ENCODE peak calls at places on chromosomes 13 and 19, in four cellular contexts. T is upper lobe of right lung, G is heart left ventricle, F is uterus. B is an unnamed sample. For H3K36me3, the result is how much of the 10 kb centered on the place peaks cover.

GRCh38 chr19:10784257-10784656 is 51.8 kb downstream of the TMED1 start:
- DNase-seq in T (no peak), G (peak), F (no peak), B (no peak)

GRCh38 chr19:54478677-54479266 is 5.7 kb upstream of the CDC42EP5 start:
- DNase-seq in T (no peak), G (peak), F (no peak), B (no peak)

GRCh38 chr13:83065136-83065535 is 817.1 kb downstream of the SLITRK1 start:
- DNase-seq in T (no peak), G (no peak), F (no peak), B (peak)

GRCh38 chr13:37481005-37481857 is 117.3 kb downstream of the POSTN start:
- DNase-seq in T (no peak), G (no peak), F (peak), B (no peak)

GRCh38 chr13:50081106-50081898 is 66.1 kb downstream of the KCNRG start:
- DNase-seq in T (peak), G (peak), F (peak), B (peak)

GRCh38 chr13:112761701-112762689 is 72.2 kb downstream of the ATP11A start:
- DNase-seq in T (peak), G (no peak), F (peak), B (no peak)

GRCh38 chr19:17358395-17358794 is 18.7 kb downstream of the PLVAP start:
- DNase-seq in T (no peak), G (no peak), F (peak), B (no peak)

GRCh38 chr19:29867984-29868383 is 56.2 kb downstream of the CCNE1 start:
- DNase-seq in T (peak), G (no peak), F (no peak), B (no peak)

GRCh38 chr19:40763963-40764362 is 11.4 kb upstream of the MIA start:
- DNase-seq in T (no peak), G (no peak), F (no peak), B (no peak)
- H3K36me3 ChIP-seq in T (half or more), G (half or more), F (under half), B (under half)

DNA sequence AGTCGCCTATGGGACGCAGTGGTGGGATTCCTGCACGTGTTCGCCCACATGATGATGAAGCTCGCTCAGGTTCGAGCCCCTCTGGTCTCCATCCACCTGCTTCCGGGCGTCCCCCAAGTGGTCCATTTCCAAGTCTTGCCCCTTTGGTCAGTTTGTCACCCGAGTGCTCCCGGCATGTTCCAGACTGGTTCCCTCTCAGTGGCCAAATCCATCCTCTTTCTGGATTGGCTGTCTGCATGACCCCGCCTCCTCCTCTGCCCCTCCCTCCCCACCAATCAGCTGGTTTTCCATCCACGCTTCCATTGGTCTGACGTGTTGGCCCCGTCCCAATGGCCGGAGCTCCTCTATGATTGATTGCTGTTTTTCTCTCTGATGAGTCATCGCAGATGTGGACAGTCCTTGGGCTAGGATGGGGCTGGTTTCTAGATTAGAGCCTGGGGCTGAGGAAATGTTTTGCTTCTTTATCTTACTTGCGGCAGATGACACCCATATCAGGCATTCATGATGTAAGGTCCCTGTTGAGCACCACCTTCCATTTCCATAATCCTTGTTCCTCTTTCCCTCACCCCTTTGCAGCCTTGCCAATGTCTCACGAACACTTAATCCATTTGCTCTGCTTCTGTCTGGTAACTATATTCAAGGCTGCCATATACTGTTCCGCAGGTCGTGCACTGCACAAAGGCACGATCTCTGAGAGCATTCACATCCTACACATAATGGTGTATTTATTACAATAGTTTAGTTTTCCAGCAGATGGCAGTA is 73.8 kb downstream of the MAP4K1 start:
- DNase-seq in T (peak), G (no peak), F (peak), B (peak)
- TF ChIP-seq CTCF in T (peak), G (peak), F (peak), B (peak)

DNA sequence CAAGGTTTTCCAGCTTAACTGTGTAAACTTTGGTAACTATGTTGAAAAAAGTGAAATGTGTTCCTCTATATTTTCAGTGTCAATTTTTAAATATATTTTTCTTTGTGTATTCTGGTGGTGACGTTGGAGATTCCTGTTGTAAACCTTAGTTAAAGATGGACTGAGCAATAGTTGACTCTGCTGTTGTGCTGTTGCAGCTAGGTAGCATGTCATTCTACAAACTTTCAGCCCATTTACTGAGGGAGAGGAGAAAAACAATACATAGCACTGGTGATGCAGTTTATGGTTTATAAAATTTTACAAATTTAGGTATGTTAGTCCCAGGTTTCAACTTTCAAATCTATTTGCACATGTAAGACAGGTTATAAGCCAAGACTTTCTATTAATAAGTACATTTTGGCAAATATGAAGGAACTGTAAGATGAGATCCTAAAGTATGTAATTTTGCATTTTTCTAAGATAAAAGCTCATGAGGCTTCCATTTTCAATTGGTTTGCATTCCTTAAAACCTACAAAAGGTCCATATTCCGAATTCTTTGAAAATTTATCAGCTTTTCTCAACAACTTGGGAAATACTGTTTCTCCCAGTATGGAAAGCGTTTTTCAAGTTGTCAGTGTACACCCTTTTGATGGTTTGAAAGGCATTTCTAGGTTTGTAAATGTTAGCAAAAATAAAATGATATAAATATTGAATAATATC is 1.5 kb downstream of the NDFIP2 start:
- DNase-seq in T (no peak), G (no peak), F (no peak), B (no peak)
- H3K4me3 ChIP-seq in T (peak), G (peak), F (no peak), B (peak)

GRCh38 chr19:4413588-4413987 is 11.1 kb downstream of the CHAF1A start:
- DNase-seq in T (no peak), G (no peak), F (no peak), B (no peak)

GRCh38 chr19:4415352-4415751 is 12.9 kb downstream of the CHAF1A start:
- DNase-seq in T (no peak), G (peak), F (no peak), B (no peak)

GRCh38 chr19:4416268-4416667 is 13.8 kb downstream of the CHAF1A start:
- DNase-seq in T (no peak), G (peak), F (no peak), B (no peak)

GRCh38 chr19:4414144-4414799 is 11.8 kb downstream of the CHAF1A start:
- DNase-seq in T (no peak), G (peak), F (no peak), B (no peak)

DNA sequence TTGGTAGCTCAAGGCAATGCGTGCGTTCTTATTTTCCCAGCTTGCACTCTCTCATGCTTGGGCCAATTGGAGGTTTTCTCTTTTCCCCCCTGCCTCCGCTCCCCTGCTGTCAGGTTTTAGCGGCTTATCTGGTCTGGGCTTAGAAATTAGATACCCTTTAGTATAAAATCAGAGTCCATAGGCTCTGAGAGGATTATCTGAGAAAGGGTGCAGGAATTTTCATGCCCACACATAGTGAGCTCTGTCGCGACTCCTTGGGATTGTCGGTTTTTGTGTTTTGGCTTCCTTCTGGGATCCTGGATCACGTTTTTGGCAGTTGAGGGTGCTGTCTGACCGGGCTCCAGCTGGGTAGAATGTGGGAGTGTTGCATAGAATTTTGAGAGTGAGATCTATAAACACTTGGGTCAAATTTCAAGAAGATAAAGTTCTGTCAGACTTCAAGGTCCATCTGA is 12.4 kb downstream of the CHAF1A start:
- DNase-seq in T (no peak), G (peak), F (no peak), B (no peak)
- H3K36me3 ChIP-seq in T (under half), G (under half), F (under half), B (under half)

GRCh38 chr13:40082644-40083043 is 427.2 kb downstream of the COG6 start:
- DNase-seq in T (no peak), G (no peak), F (no peak), B (no peak)
- TF ChIP-seq CTCF in T (no peak), G (no peak), F (no peak), B (no peak)

GRCh38 chr19:49866933-49867782 is at the start of gene PNKP:
- DNase-seq in T (peak), G (peak), F (peak), B (peak)

GRCh38 chr19:49869484-49870308 is 2.3 kb upstream of the PNKP start:
- DNase-seq in T (peak), G (peak), F (peak), B (peak)

GRCh38 chr19:49871349-49871985 is 4.1 kb upstream of the PNKP start:
- DNase-seq in T (no peak), G (peak), F (no peak), B (peak)

GRCh38 chr19:49870309-49870901 is 3.0 kb upstream of the PNKP start:
- DNase-seq in T (no peak), G (peak), F (peak), B (peak)

DNA sequence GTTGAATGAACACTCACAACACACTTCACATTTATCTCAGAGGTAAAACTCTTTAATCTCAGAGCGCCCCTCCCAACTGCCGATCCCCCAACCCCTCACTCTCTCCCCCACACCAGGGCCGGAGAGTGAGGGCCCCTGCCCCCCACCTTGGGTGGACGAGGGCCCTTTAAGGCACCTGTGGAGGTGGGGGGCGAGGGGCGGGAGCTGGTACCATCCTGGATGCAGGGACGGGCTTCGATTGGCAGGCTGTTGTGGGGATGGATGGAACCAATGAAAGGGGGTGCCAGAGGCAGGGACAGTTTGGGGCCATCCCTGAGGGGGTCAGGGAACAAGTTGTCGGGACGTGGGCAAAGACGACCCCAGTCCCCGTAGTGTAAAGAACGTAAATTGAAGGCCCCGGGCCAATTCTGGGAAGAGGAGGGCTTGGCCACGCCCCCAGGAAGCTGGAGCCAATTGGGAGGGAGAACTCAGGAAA is 1.7 kb upstream of the PNKP start:
- DNase-seq in T (peak), G (no peak), F (no peak), B (no peak)
- H3K4me3 ChIP-seq in T (peak), G (peak), F (peak), B (peak)

GRCh38 chr19:55691561-55692481 is 16.8 kb downstream of the EPN1 start:
- DNase-seq in T (no peak), G (no peak), F (no peak), B (no peak)
- H3K36me3 ChIP-seq in T (half or more), G (half or more), F (under half), B (under half)

GRCh38 chr13:113812140-113813036 is 51.5 kb downstream of the GAS6 start:
- DNase-seq in T (no peak), G (no peak), F (no peak), B (peak)
- TF ChIP-seq CTCF in T (no peak), G (no peak), F (no peak), B (no peak)

GRCh38 chr13:75219479-75220237 is 262.3 kb downstream of the TBC1D4 start:
- DNase-seq in T (peak), G (peak), F (peak), B (peak)
- H3K4me3 ChIP-seq in T (no peak), G (no peak), F (no peak), B (peak)